ENCODE peak calls at places on chromosomes 13 and 19, in six cellular contexts. R, T, S, Z, D and K are unnamed samples.
A peak's percentile ranks its signal among the peaks of the same experiment; 100 is the strongest.

GRCh38 chr13:110433014-110433413 is 125.9 kb downstream of the COL4A2 start:
- DNase-seq in R (no peak), T (no peak), S (no peak), Z (peak; percentile 38), D (peak; percentile 89), K (no peak)

GRCh38 chr19:52898101-52898500 is 666 bp upstream of the ZNF320 start:
- DNase-seq in R (no peak), T (no peak), S (no peak), Z (no peak), D (peak; percentile 65), K (no peak)

GRCh38 chr13:31638577-31638976 is 100.7 kb upstream of the RXFP2 start:
- DNase-seq in R (no peak), T (no peak), S (no peak), Z (peak; percentile 87), D (no peak), K (no peak)

GRCh38 chr13:91398413-91399188 is at the start of gene GPC5:
- DNase-seq in R (peak; percentile 67), T (peak; percentile 50), S (peak; percentile 46), Z (peak; percentile 34), D (peak; percentile 90), K (no peak)

GRCh38 chr19:45768644-45769053 is 403 bp downstream of the SIX5 start:
- DNase-seq in R (no peak), T (no peak), S (no peak), Z (peak; percentile 63), D (peak; percentile 86), K (no peak)

GRCh38 chr19:13843104-13843921 is 33.6 kb upstream of the NANOS3 start:
- DNase-seq in R (no peak), T (no peak), S (no peak), Z (no peak), D (peak; percentile 85), K (no peak)

GRCh38 chr19:14028901-14029300 is 953 bp downstream of the RLN3 start:
- DNase-seq in R (no peak), T (no peak), S (no peak), Z (no peak), D (no peak), K (no peak)

GRCh38 chr13:33109319-33109718 is 93.1 kb downstream of the KL start:
- DNase-seq in R (no peak), T (no peak), S (no peak), Z (no peak), D (no peak), K (no peak)

GRCh38 chr19:18414504-18415176 is 4.6 kb upstream of the SSBP4 start:
- DNase-seq in R (no peak), T (no peak), S (no peak), Z (peak; percentile 55), D (peak; percentile 73), K (no peak)

GRCh38 chr19:36771275-36772231 is 1.1 kb downstream of the ZNF850 start:
- DNase-seq in R (peak; percentile 51), T (no peak), S (peak; percentile 26), Z (peak; percentile 95), D (peak; percentile 84), K (no peak)

GRCh38 chr19:55373993-55374757 is 2.5 kb upstream of the TMEM190 start:
- DNase-seq in R (no peak), T (no peak), S (no peak), Z (no peak), D (no peak), K (no peak)